ENCODE peak calls at places on chromosomes 5 and 9, in ten cellular contexts. X is ACHN, K is pons, C is NCI-H187, D is iPS DF 6.9, N is tibial artery, P is HTR-8/SVneo, Y is nucleus accumbens, J is fibroblast of gingiva, T is Ammon's horn. V is an unnamed sample.

GRCh38 chr9:120440791-120441190 is 139.2 kb downstream of the CDK5RAP2 start:
- DNase-seq in X (no peak), Y (no peak), P (no peak), T (no peak), D (no peak), N (no peak), J (no peak), K (no peak), C (no peak), V (no peak)

GRCh38 chr9:34664281-34665108 is 2.0 kb upstream of the CCL27 start:
- DNase-seq in T (peak; percentile 86), X (peak; percentile 76), P (peak; percentile 33), C (no peak), K (peak; percentile 83), Y (no peak), N (peak; percentile 91), J (peak; percentile 81), D (peak; percentile 70), V (peak; percentile 56)

GRCh38 chr5:143527808-143528207 is 124.3 kb upstream of the NR3C1 start:
- DNase-seq in T (no peak), C (no peak), X (no peak), N (no peak), D (no peak), J (no peak), K (no peak), P (no peak), Y (no peak), V (no peak)

GRCh38 chr5:40733439-40733838 is 22.3 kb downstream of the TTC33 start:
- DNase-seq in T (no peak), J (no peak), P (no peak), Y (no peak), K (no peak), X (no peak), C (no peak), D (no peak), N (no peak), V (no peak)

GRCh38 chr9:34741628-34742027 is 31.7 kb upstream of the CCL21 start:
- DNase-seq in P (no peak), Y (no peak), X (no peak), J (no peak), C (no peak), D (no peak), N (no peak), T (no peak), K (no peak), V (no peak)

GRCh38 chr5:119288364-119289047 is 67.3 kb upstream of the TNFAIP8 start:
- DNase-seq in C (no peak), Y (no peak), P (no peak), D (no peak), T (no peak), X (no peak), K (no peak), N (no peak), J (no peak), V (no peak)

GRCh38 chr9:86508208-86508903 is 154.1 kb upstream of the TUT7 start:
- DNase-seq in J (no peak), D (no peak), N (no peak), P (no peak), C (no peak), X (no peak), K (no peak), T (no peak), Y (no peak), V (no peak)

GRCh38 chr9:124045076-124045829 is 33.7 kb downstream of the LHX2 start:
- DNase-seq in P (peak; percentile 42), D (no peak), K (no peak), T (no peak), J (no peak), Y (no peak), C (no peak), X (no peak), N (peak; percentile 81), V (peak; percentile 22)

GRCh38 chr9:78365979-78366697 is 69.2 kb downstream of the PSAT1 start:
- DNase-seq in P (no peak), K (peak; percentile 11), J (peak; percentile 9), T (no peak), C (no peak), Y (no peak), N (no peak), X (peak; percentile 28), D (no peak), V (no peak)

GRCh38 chr9:82882133-82882532 is 180.8 kb downstream of the RASEF start:
- DNase-seq in N (no peak), K (no peak), P (no peak), T (no peak), J (no peak), X (no peak), C (no peak), D (no peak), Y (no peak), V (no peak)

V was measured in anterior cingulate cortex.